ENCODE peak calls at places on chromosome 1, in six cellular contexts. V is coronary artery; Z is stimulated activated CD4-positive, alpha-beta T cell treated with anti-CD3 and anti-CD28 coated beads, Interleukin-2, amount 100 ng/mL, for 48 hours; N is T-cell; X is NCI-H748 treated with DMSO at 0.1 percent for 48 hours; W is GM18507. F is an unnamed sample.
A peak's percentile ranks its signal among the peaks of the same experiment; 100 is the strongest.

GRCh38 chr1:216686860-216687545 is 36.2 kb downstream of the ESRRG start:
- DNase-seq in W (no peak), Z (no peak), N (no peak), V (no peak), X (no peak), F (no peak)

GRCh38 chr1:99533909-99534907 is 111.7 kb upstream of the PALMD start:
- DNase-seq in W (no peak), N (no peak), V (no peak), Z (no peak), X (peak; percentile 24), F (no peak)

GRCh38 chr1:169484683-169485426 is 889 bp downstream of the SLC19A2 start:
- DNase-seq in W (no peak), X (peak; percentile 49), V (peak; percentile 81), Z (peak; percentile 18), N (no peak), F (no peak)

GRCh38 chr1:236608930-236609726 is 4.8 kb upstream of the HEATR1 start:
- DNase-seq in W (no peak), Z (no peak), X (peak; percentile 3), N (no peak), V (no peak), F (no peak)

GRCh38 chr1:104467590-104467989 is 717.9 kb downstream of the AMY1C start:
- DNase-seq in X (no peak), V (no peak), W (no peak), Z (no peak), N (no peak), F (no peak)

GRCh38 chr1:42992043-42992697 is 33.5 kb upstream of the SLC2A1 start:
- DNase-seq in V (no peak), Z (no peak), W (no peak), X (no peak), N (no peak), F (no peak)

GRCh38 chr1:39808784-39809517 is 20.3 kb upstream of the BMP8B start:
- DNase-seq in Z (no peak), X (no peak), V (no peak), W (no peak), N (no peak), F (no peak)

GRCh38 chr1:240888039-240888786 is 276.3 kb upstream of the GREM2 start:
- DNase-seq in V (no peak), W (peak; percentile 2), X (peak; percentile 20), N (no peak), Z (peak; percentile 21), F (no peak)

GRCh38 chr1:91404151-91405012 is at the start of gene HFM1:
- DNase-seq in N (peak; percentile 58), X (peak; percentile 48), W (peak; percentile 29), Z (peak; percentile 43), V (no peak), F (no peak)

GRCh38 chr1:239587066-239587465 is 200.7 kb downstream of the CHRM3 start:
- DNase-seq in N (peak; percentile 45), X (no peak), Z (peak; percentile 0), V (no peak), W (no peak), F (no peak)

GRCh38 chr1:202016022-202016624 is 5.7 kb downstream of the ELF3 start:
- DNase-seq in V (no peak), N (no peak), Z (no peak), W (no peak), X (no peak), F (no peak)

GRCh38 chr1:26346274-26347033 is 7.5 kb downstream of the CRYBG2 start:
- DNase-seq in N (no peak), V (no peak), W (no peak), X (no peak), Z (no peak), F (no peak)

GRCh38 chr1:113895961-113896360 is 8.6 kb upstream of the BCL2L15 start:
- DNase-seq in V (no peak), W (no peak), N (no peak), X (no peak), Z (no peak), F (no peak)

GRCh38 chr1:156124557-156125483 is 10.3 kb downstream of the LMNA start:
- DNase-seq in V (no peak), W (no peak), X (no peak), N (peak; percentile 35), Z (no peak), F (no peak)

GRCh38 chr1:234918216-234918841 is 210.3 kb downstream of the TOMM20 start:
- DNase-seq in W (no peak), N (no peak), V (no peak), X (no peak), Z (no peak), F (no peak)

GRCh38 chr1:22841754-22842370 is 130.8 kb downstream of the LACTBL1 start:
- DNase-seq in X (no peak), V (no peak), N (no peak), Z (no peak), W (no peak), F (no peak)

GRCh38 chr1:70207492-70207891 is 2.1 kb upstream of the LRRC40 start:
- DNase-seq in W (no peak), Z (no peak), X (no peak), V (no peak), N (no peak), F (no peak)

GRCh38 chr1:33036051-33036525 is 595 bp downstream of the AK2 start:
- DNase-seq in X (no peak), Z (no peak), N (no peak), V (no peak), W (no peak), F (no peak)

GRCh38 chr1:245991266-245991665 is 515.8 kb downstream of the SMYD3 start:
- DNase-seq in W (no peak), N (no peak), V (no peak), Z (no peak), X (no peak), F (no peak)

GRCh38 chr1:65948609-65949229 is 156.0 kb downstream of the PDE4B start:
- DNase-seq in V (no peak), N (no peak), W (no peak), Z (no peak), X (no peak), F (no peak)

GRCh38 chr1:230102472-230102871 is 35.4 kb downstream of the GALNT2 start:
- DNase-seq in W (no peak), V (no peak), X (no peak), N (no peak), Z (no peak), F (no peak)